ENCODE peak calls at places on chromosomes 16 and 17, in eight cellular contexts. One of them, this sample, is unnamed.

GRCh38 chr17:39082482-39082881 is 69.0 kb downstream of the PLXDC1 start:
- DNase-seq in NCI-H1092 treated with DMSO at 0.1 percent for 48 hours: no peak
- DNase-seq in mammary epithelial cell: no peak
- DNase-seq in globus pallidus: no peak
- DNase-seq in pancreas: no peak
- DNase-seq in ovary: no peak
- DNase-seq in CD8-positive, alpha-beta memory T cell: no peak
- DNase-seq in stimulated activated CD4-positive, alpha-beta T cell treated with anti-CD3 and anti-CD28 coated beads, Interleukin-15, amount 100 ng/mL, for 24 hours: no peak
- DNase-seq in this sample: no peak

GRCh38 chr17:70295732-70296131 is 126.4 kb downstream of the KCNJ2 start:
- DNase-seq in NCI-H1092 treated with DMSO at 0.1 percent for 48 hours: no peak
- DNase-seq in mammary epithelial cell: no peak
- DNase-seq in globus pallidus: peak
- DNase-seq in pancreas: no peak
- DNase-seq in ovary: no peak
- DNase-seq in CD8-positive, alpha-beta memory T cell: no peak
- DNase-seq in stimulated activated CD4-positive, alpha-beta T cell treated with anti-CD3 and anti-CD28 coated beads, Interleukin-15, amount 100 ng/mL, for 24 hours: no peak
- DNase-seq in this sample: peak

GRCh38 chr17:80212962-80213650 is 7.0 kb downstream of the SGSH start:
- DNase-seq in NCI-H1092 treated with DMSO at 0.1 percent for 48 hours: no peak
- DNase-seq in mammary epithelial cell: no peak
- DNase-seq in globus pallidus: no peak
- DNase-seq in pancreas: peak
- DNase-seq in ovary: no peak
- DNase-seq in CD8-positive, alpha-beta memory T cell: no peak
- DNase-seq in stimulated activated CD4-positive, alpha-beta T cell treated with anti-CD3 and anti-CD28 coated beads, Interleukin-15, amount 100 ng/mL, for 24 hours: no peak
- DNase-seq in this sample: no peak

GRCh38 chr16:88815227-88815626 is 3.5 kb upstream of the APRT start:
- DNase-seq in NCI-H1092 treated with DMSO at 0.1 percent for 48 hours: no peak
- DNase-seq in mammary epithelial cell: no peak
- DNase-seq in globus pallidus: no peak
- DNase-seq in pancreas: peak
- DNase-seq in ovary: no peak
- DNase-seq in CD8-positive, alpha-beta memory T cell: no peak
- DNase-seq in stimulated activated CD4-positive, alpha-beta T cell treated with anti-CD3 and anti-CD28 coated beads, Interleukin-15, amount 100 ng/mL, for 24 hours: no peak
- DNase-seq in this sample: no peak

GRCh38 chr16:2515180-2515803 is 1.5 kb downstream of the ATP6V0C start:
- DNase-seq in NCI-H1092 treated with DMSO at 0.1 percent for 48 hours: no peak
- DNase-seq in mammary epithelial cell: no peak
- DNase-seq in globus pallidus: no peak
- DNase-seq in pancreas: peak
- DNase-seq in ovary: peak
- DNase-seq in CD8-positive, alpha-beta memory T cell: no peak
- DNase-seq in stimulated activated CD4-positive, alpha-beta T cell treated with anti-CD3 and anti-CD28 coated beads, Interleukin-15, amount 100 ng/mL, for 24 hours: no peak
- DNase-seq in this sample: no peak

GRCh38 chr16:86513471-86514277 is 3.3 kb downstream of the FOXF1 start:
- DNase-seq in NCI-H1092 treated with DMSO at 0.1 percent for 48 hours: no peak
- DNase-seq in mammary epithelial cell: no peak
- DNase-seq in globus pallidus: no peak
- DNase-seq in pancreas: peak
- DNase-seq in ovary: no peak
- DNase-seq in CD8-positive, alpha-beta memory T cell: no peak
- DNase-seq in stimulated activated CD4-positive, alpha-beta T cell treated with anti-CD3 and anti-CD28 coated beads, Interleukin-15, amount 100 ng/mL, for 24 hours: no peak
- DNase-seq in this sample: peak

GRCh38 chr17:66526827-66527226 is 224.4 kb downstream of the PRKCA start:
- DNase-seq in NCI-H1092 treated with DMSO at 0.1 percent for 48 hours: no peak
- DNase-seq in mammary epithelial cell: no peak
- DNase-seq in globus pallidus: peak
- DNase-seq in pancreas: no peak
- DNase-seq in ovary: no peak
- DNase-seq in CD8-positive, alpha-beta memory T cell: no peak
- DNase-seq in stimulated activated CD4-positive, alpha-beta T cell treated with anti-CD3 and anti-CD28 coated beads, Interleukin-15, amount 100 ng/mL, for 24 hours: no peak
- DNase-seq in this sample: no peak

GRCh38 chr17:42178817-42179216 is 2.1 kb downstream of the KCNH4 start:
- DNase-seq in NCI-H1092 treated with DMSO at 0.1 percent for 48 hours: no peak
- DNase-seq in mammary epithelial cell: no peak
- DNase-seq in globus pallidus: no peak
- DNase-seq in pancreas: no peak
- DNase-seq in ovary: no peak
- DNase-seq in CD8-positive, alpha-beta memory T cell: no peak
- DNase-seq in stimulated activated CD4-positive, alpha-beta T cell treated with anti-CD3 and anti-CD28 coated beads, Interleukin-15, amount 100 ng/mL, for 24 hours: no peak
- DNase-seq in this sample: no peak

GRCh38 chr17:40612510-40613244 is 34.9 kb downstream of the SMARCE1 start:
- DNase-seq in NCI-H1092 treated with DMSO at 0.1 percent for 48 hours: no peak
- DNase-seq in mammary epithelial cell: peak
- DNase-seq in globus pallidus: no peak
- DNase-seq in pancreas: no peak
- DNase-seq in ovary: no peak
- DNase-seq in CD8-positive, alpha-beta memory T cell: peak
- DNase-seq in stimulated activated CD4-positive, alpha-beta T cell treated with anti-CD3 and anti-CD28 coated beads, Interleukin-15, amount 100 ng/mL, for 24 hours: peak
- DNase-seq in this sample: no peak

GRCh38 chr16:78122774-78123315 is 23.4 kb downstream of the WWOX start:
- DNase-seq in NCI-H1092 treated with DMSO at 0.1 percent for 48 hours: peak
- DNase-seq in mammary epithelial cell: peak
- DNase-seq in globus pallidus: peak
- DNase-seq in pancreas: no peak
- DNase-seq in ovary: peak
- DNase-seq in CD8-positive, alpha-beta memory T cell: peak
- DNase-seq in stimulated activated CD4-positive, alpha-beta T cell treated with anti-CD3 and anti-CD28 coated beads, Interleukin-15, amount 100 ng/mL, for 24 hours: peak
- DNase-seq in this sample: no peak

GRCh38 chr17:74642995-74643394 is 19.5 kb upstream of the CD300E start:
- DNase-seq in NCI-H1092 treated with DMSO at 0.1 percent for 48 hours: no peak
- DNase-seq in mammary epithelial cell: no peak
- DNase-seq in globus pallidus: no peak
- DNase-seq in pancreas: no peak
- DNase-seq in ovary: no peak
- DNase-seq in CD8-positive, alpha-beta memory T cell: no peak
- DNase-seq in stimulated activated CD4-positive, alpha-beta T cell treated with anti-CD3 and anti-CD28 coated beads, Interleukin-15, amount 100 ng/mL, for 24 hours: no peak
- DNase-seq in this sample: no peak

GRCh38 chr17:2275722-2276121 is 27.9 kb downstream of the SMG6 start:
- DNase-seq in NCI-H1092 treated with DMSO at 0.1 percent for 48 hours: no peak
- DNase-seq in mammary epithelial cell: no peak
- DNase-seq in globus pallidus: no peak
- DNase-seq in pancreas: no peak
- DNase-seq in ovary: no peak
- DNase-seq in CD8-positive, alpha-beta memory T cell: peak
- DNase-seq in stimulated activated CD4-positive, alpha-beta T cell treated with anti-CD3 and anti-CD28 coated beads, Interleukin-15, amount 100 ng/mL, for 24 hours: no peak
- DNase-seq in this sample: no peak

GRCh38 chr17:76272541-76273434 is 7.6 kb downstream of the UBALD2 start:
- DNase-seq in NCI-H1092 treated with DMSO at 0.1 percent for 48 hours: no peak
- DNase-seq in mammary epithelial cell: no peak
- DNase-seq in globus pallidus: no peak
- DNase-seq in pancreas: peak
- DNase-seq in ovary: no peak
- DNase-seq in CD8-positive, alpha-beta memory T cell: peak
- DNase-seq in stimulated activated CD4-positive, alpha-beta T cell treated with anti-CD3 and anti-CD28 coated beads, Interleukin-15, amount 100 ng/mL, for 24 hours: peak
- DNase-seq in this sample: peak

GRCh38 chr17:35568561-35568960 is 7.9 kb upstream of the SLFN14 start:
- DNase-seq in NCI-H1092 treated with DMSO at 0.1 percent for 48 hours: no peak
- DNase-seq in mammary epithelial cell: peak
- DNase-seq in globus pallidus: no peak
- DNase-seq in pancreas: no peak
- DNase-seq in ovary: no peak
- DNase-seq in CD8-positive, alpha-beta memory T cell: no peak
- DNase-seq in stimulated activated CD4-positive, alpha-beta T cell treated with anti-CD3 and anti-CD28 coated beads, Interleukin-15, amount 100 ng/mL, for 24 hours: peak
- DNase-seq in this sample: no peak

GRCh38 chr16:67661101-67661661 is 421 bp downstream of the PARD6A start:
- DNase-seq in NCI-H1092 treated with DMSO at 0.1 percent for 48 hours: peak
- DNase-seq in mammary epithelial cell: peak
- DNase-seq in globus pallidus: no peak
- DNase-seq in pancreas: peak
- DNase-seq in ovary: no peak
- DNase-seq in CD8-positive, alpha-beta memory T cell: no peak
- DNase-seq in stimulated activated CD4-positive, alpha-beta T cell treated with anti-CD3 and anti-CD28 coated beads, Interleukin-15, amount 100 ng/mL, for 24 hours: peak
- DNase-seq in this sample: no peak